ENCODE peak calls at places on chromosome 2, in eight cellular contexts. One of them, this sample, is unnamed.
A peak's percentile ranks its signal among the peaks of the same experiment; 100 is the strongest.

GRCh38 chr2:96083064-96083889 is 33.1 kb downstream of the ADRA2B start:
- DNase-seq in RWPE1: no peak
- DNase-seq in hepatocyte: no peak
- DNase-seq in transverse colon: no peak
- DNase-seq in tibial nerve: no peak
- DNase-seq in GM23248: no peak
- DNase-seq in endothelial cell of umbilical vein: no peak
- DNase-seq in neural progenitor cell: no peak
- DNase-seq in this sample: no peak

GRCh38 chr2:14427982-14428567 is 204.4 kb upstream of the LRATD1 start:
- DNase-seq in RWPE1: no peak
- DNase-seq in hepatocyte: no peak
- DNase-seq in transverse colon: peak; percentile 24
- DNase-seq in tibial nerve: no peak
- DNase-seq in GM23248: peak; percentile 82
- DNase-seq in endothelial cell of umbilical vein: no peak
- DNase-seq in neural progenitor cell: no peak
- DNase-seq in this sample: no peak

GRCh38 chr2:98126061-98126460 is 39.1 kb downstream of the VWA3B start:
- DNase-seq in RWPE1: no peak
- DNase-seq in hepatocyte: no peak
- DNase-seq in transverse colon: no peak
- DNase-seq in tibial nerve: no peak
- DNase-seq in GM23248: peak; percentile 12
- DNase-seq in endothelial cell of umbilical vein: no peak
- DNase-seq in neural progenitor cell: no peak
- DNase-seq in this sample: no peak

GRCh38 chr2:26770986-26771586 is 7.0 kb downstream of the SLC35F6 start:
- DNase-seq in RWPE1: peak; percentile 75
- DNase-seq in hepatocyte: peak; percentile 56
- DNase-seq in transverse colon: peak; percentile 63
- DNase-seq in tibial nerve: peak; percentile 88
- DNase-seq in GM23248: peak; percentile 80
- DNase-seq in endothelial cell of umbilical vein: peak; percentile 69
- DNase-seq in neural progenitor cell: no peak
- DNase-seq in this sample: no peak

GRCh38 chr2:1892529-1893250 is 148.4 kb upstream of the PXDN start:
- DNase-seq in RWPE1: no peak
- DNase-seq in hepatocyte: no peak
- DNase-seq in transverse colon: no peak
- DNase-seq in tibial nerve: no peak
- DNase-seq in GM23248: no peak
- DNase-seq in endothelial cell of umbilical vein: no peak
- DNase-seq in neural progenitor cell: no peak
- DNase-seq in this sample: no peak

GRCh38 chr2:220127311-220127710 is 499.9 kb downstream of the SLC4A3 start:
- DNase-seq in RWPE1: peak; percentile 21
- DNase-seq in hepatocyte: no peak
- DNase-seq in transverse colon: no peak
- DNase-seq in tibial nerve: no peak
- DNase-seq in GM23248: no peak
- DNase-seq in endothelial cell of umbilical vein: no peak
- DNase-seq in neural progenitor cell: no peak
- DNase-seq in this sample: no peak

GRCh38 chr2:11397513-11397912 is 53.1 kb upstream of the ROCK2 start:
- DNase-seq in RWPE1: no peak
- DNase-seq in hepatocyte: no peak
- DNase-seq in transverse colon: no peak
- DNase-seq in tibial nerve: no peak
- DNase-seq in GM23248: peak; percentile 19
- DNase-seq in endothelial cell of umbilical vein: no peak
- DNase-seq in neural progenitor cell: no peak
- DNase-seq in this sample: no peak

GRCh38 chr2:1625281-1626001 is 118.9 kb downstream of the PXDN start:
- DNase-seq in RWPE1: peak; percentile 96
- DNase-seq in hepatocyte: peak; percentile 50
- DNase-seq in transverse colon: no peak
- DNase-seq in tibial nerve: no peak
- DNase-seq in GM23248: peak; percentile 60
- DNase-seq in endothelial cell of umbilical vein: peak; percentile 92
- DNase-seq in neural progenitor cell: peak; percentile 83
- DNase-seq in this sample: peak; percentile 71

GRCh38 chr2:218671077-218671653 is 637 bp downstream of the RNF25 start:
- DNase-seq in RWPE1: peak; percentile 44
- DNase-seq in hepatocyte: peak; percentile 50
- DNase-seq in transverse colon: no peak
- DNase-seq in tibial nerve: no peak
- DNase-seq in GM23248: peak; percentile 75
- DNase-seq in endothelial cell of umbilical vein: peak; percentile 17
- DNase-seq in neural progenitor cell: peak; percentile 26
- DNase-seq in this sample: no peak

GRCh38 chr2:26721267-26722032 is 28.9 kb downstream of the KCNK3 start:
- DNase-seq in RWPE1: no peak
- DNase-seq in hepatocyte: no peak
- DNase-seq in transverse colon: peak; percentile 37
- DNase-seq in tibial nerve: no peak
- DNase-seq in GM23248: no peak
- DNase-seq in endothelial cell of umbilical vein: no peak
- DNase-seq in neural progenitor cell: no peak
- DNase-seq in this sample: no peak

GRCh38 chr2:31227711-31228125 is 6.2 kb upstream of the EHD3 start:
- DNase-seq in RWPE1: no peak
- DNase-seq in hepatocyte: no peak
- DNase-seq in transverse colon: no peak
- DNase-seq in tibial nerve: no peak
- DNase-seq in GM23248: no peak
- DNase-seq in endothelial cell of umbilical vein: no peak
- DNase-seq in neural progenitor cell: no peak
- DNase-seq in this sample: peak; percentile 49

GRCh38 chr2:78861546-78861945 is 164.0 kb upstream of the REG3G start:
- DNase-seq in RWPE1: peak; percentile 13
- DNase-seq in hepatocyte: peak; percentile 28
- DNase-seq in transverse colon: no peak
- DNase-seq in tibial nerve: no peak
- DNase-seq in GM23248: peak; percentile 2
- DNase-seq in endothelial cell of umbilical vein: peak; percentile 33
- DNase-seq in neural progenitor cell: peak; percentile 42
- DNase-seq in this sample: no peak

GRCh38 chr2:91477731-91478672 is 2786.5 kb downstream of the RPIA start:
- DNase-seq in RWPE1: peak; percentile 13
- DNase-seq in hepatocyte: peak; percentile 46
- DNase-seq in transverse colon: no peak
- DNase-seq in tibial nerve: no peak
- DNase-seq in GM23248: peak; percentile 46
- DNase-seq in endothelial cell of umbilical vein: peak; percentile 9
- DNase-seq in neural progenitor cell: peak; percentile 12
- DNase-seq in this sample: peak; percentile 64

DNA sequence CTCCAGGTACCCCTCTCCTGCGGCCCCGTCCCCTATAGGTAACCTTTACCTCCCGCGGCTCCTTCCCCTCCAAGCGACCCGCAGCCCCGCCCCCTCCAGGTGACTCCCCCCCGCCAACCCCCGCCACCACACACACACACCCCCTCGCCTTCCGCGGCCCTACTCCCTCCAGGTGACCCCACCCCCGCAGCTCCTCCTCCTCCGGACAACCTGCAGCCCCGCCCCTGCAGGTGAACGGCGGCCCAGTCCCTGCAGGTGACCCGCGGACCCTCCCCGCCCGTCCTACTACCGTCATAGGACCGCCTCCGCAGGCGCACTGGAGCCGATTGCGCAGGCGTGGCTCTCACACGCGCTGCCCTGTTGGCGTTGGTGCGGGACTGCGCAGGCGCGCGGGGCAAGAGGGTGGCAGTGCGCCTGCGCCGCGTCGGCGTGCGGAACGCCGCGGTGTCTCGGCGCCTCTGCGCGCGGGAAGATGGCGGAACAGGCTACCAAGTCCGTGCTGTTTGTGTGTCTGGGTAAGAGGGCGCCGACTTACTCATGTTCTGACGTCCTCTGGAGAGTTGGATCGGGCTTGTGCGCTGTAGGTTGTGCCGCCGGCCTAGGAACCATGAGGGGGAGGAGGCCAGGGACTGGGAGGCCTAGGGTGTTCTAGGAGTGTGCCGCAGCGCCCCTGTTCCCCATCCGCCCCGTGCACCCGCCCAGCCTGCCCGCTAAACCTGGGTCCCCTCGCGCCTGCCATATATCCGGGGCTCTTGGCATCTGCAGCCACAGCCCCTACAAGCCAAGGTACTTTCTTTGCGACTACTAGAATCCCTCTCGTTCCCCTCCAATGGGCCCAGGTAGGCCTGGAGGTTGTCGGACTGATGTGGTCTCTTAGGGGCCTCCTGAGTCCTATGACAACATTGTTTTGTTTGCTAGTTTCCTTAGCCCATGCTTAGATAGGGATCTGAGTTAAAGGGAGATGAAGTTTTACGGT is at the start of gene ACP1:
- DNase-seq in RWPE1: peak; percentile 99
- DNase-seq in hepatocyte: peak; percentile 99
- DNase-seq in transverse colon: peak; percentile 98
- DNase-seq in tibial nerve: peak; percentile 88
- DNase-seq in GM23248: peak; percentile 98
- DNase-seq in endothelial cell of umbilical vein: peak; percentile 97
- DNase-seq in neural progenitor cell: peak; percentile 98
- DNase-seq in this sample: peak; percentile 90
- H3K27ac ChIP-seq in RWPE1: peak within 1 kb of the TSS; percentile 76
- H3K27ac ChIP-seq in hepatocyte: peak within 1 kb of the TSS; percentile 99
- H3K27ac ChIP-seq in transverse colon: peak within 1 kb of the TSS; percentile 83
- H3K27ac ChIP-seq in tibial nerve: peak within 1 kb of the TSS; percentile 82
- H3K27ac ChIP-seq in GM23248: peak within 1 kb of the TSS; percentile 81
- H3K27ac ChIP-seq in endothelial cell of umbilical vein: peak within 1 kb of the TSS; percentile 42
- H3K27ac ChIP-seq in neural progenitor cell: no peak within 1 kb of the TSS
- H3K27ac ChIP-seq in this sample: peak within 1 kb of the TSS; percentile 86

GRCh38 chr2:191637182-191638078 is 40.5 kb upstream of the NABP1 start:
- DNase-seq in RWPE1: peak; percentile 57
- DNase-seq in hepatocyte: peak; percentile 52
- DNase-seq in transverse colon: no peak
- DNase-seq in tibial nerve: no peak
- DNase-seq in GM23248: peak; percentile 65
- DNase-seq in endothelial cell of umbilical vein: peak; percentile 66
- DNase-seq in neural progenitor cell: no peak
- DNase-seq in this sample: no peak

GRCh38 chr2:191635333-191636234 is 42.4 kb upstream of the NABP1 start:
- DNase-seq in RWPE1: no peak
- DNase-seq in hepatocyte: no peak
- DNase-seq in transverse colon: no peak
- DNase-seq in tibial nerve: no peak
- DNase-seq in GM23248: peak; percentile 85
- DNase-seq in endothelial cell of umbilical vein: no peak
- DNase-seq in neural progenitor cell: no peak
- DNase-seq in this sample: no peak

GRCh38 chr2:191636586-191636985 is 41.4 kb upstream of the NABP1 start:
- DNase-seq in RWPE1: no peak
- DNase-seq in hepatocyte: no peak
- DNase-seq in transverse colon: no peak
- DNase-seq in tibial nerve: no peak
- DNase-seq in GM23248: peak; percentile 6
- DNase-seq in endothelial cell of umbilical vein: no peak
- DNase-seq in neural progenitor cell: no peak
- DNase-seq in this sample: no peak

GRCh38 chr2:191638079-191638801 is 39.7 kb upstream of the NABP1 start:
- DNase-seq in RWPE1: peak; percentile 18
- DNase-seq in hepatocyte: peak; percentile 33
- DNase-seq in transverse colon: no peak
- DNase-seq in tibial nerve: no peak
- DNase-seq in GM23248: no peak
- DNase-seq in endothelial cell of umbilical vein: no peak
- DNase-seq in neural progenitor cell: peak; percentile 22
- DNase-seq in this sample: no peak

GRCh38 chr2:191636235-191636543 is 41.7 kb upstream of the NABP1 start:
- DNase-seq in RWPE1: peak; percentile 42
- DNase-seq in hepatocyte: no peak
- DNase-seq in transverse colon: no peak
- DNase-seq in tibial nerve: no peak
- DNase-seq in GM23248: peak; percentile 87
- DNase-seq in endothelial cell of umbilical vein: no peak
- DNase-seq in neural progenitor cell: no peak
- DNase-seq in this sample: no peak
- H3K27ac ChIP-seq in RWPE1: no peak overlapping the region
- H3K27ac ChIP-seq in hepatocyte: peak overlapping the region; percentile 77
- H3K27ac ChIP-seq in transverse colon: no peak overlapping the region
- H3K27ac ChIP-seq in tibial nerve: peak overlapping the region; percentile 62
- H3K27ac ChIP-seq in GM23248: peak overlapping the region; percentile 96
- H3K27ac ChIP-seq in endothelial cell of umbilical vein: no peak overlapping the region
- H3K27ac ChIP-seq in neural progenitor cell: no peak overlapping the region
- H3K27ac ChIP-seq in this sample: peak overlapping the region; percentile 25

DNA sequence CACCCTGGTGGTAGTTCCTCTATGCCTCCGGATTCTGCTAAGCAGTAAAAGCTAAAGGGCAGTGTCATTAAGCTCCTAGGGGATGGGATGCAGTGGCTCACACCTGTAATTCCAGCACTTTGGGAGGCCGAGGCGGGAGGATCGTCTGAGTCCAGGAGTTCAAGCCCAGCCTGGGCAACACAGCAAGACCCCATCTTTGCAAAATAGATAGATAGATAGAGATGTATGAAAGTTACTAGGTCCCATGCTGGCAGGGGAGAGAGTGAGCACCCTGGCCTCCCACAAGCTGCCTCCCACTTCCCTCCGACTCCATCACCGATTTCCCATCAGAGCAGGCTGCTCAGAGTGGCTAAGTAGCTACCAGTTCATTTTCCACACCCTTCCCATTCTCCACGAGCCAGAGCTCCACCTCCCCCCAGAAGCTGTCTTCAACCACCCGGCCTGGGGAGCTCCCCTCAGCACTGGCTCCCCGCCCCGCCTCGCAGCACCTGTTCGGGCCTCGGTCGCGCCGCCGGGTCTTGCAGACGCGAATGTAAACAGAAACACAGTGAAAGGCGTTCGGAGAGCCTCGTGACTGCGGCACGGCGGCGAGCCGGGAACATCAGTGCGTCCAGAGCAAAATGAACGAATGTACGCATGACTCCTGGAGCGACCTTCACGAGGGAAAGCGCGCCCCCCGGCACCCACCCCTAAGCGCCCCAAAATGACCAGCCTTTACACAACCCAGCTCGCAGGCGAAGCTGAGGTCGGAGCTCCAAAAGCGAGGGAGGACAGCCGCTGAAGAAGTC is 595 bp upstream of the CEP68 start:
- DNase-seq in RWPE1: no peak
- DNase-seq in hepatocyte: peak; percentile 78
- DNase-seq in transverse colon: peak; percentile 77
- DNase-seq in tibial nerve: peak; percentile 27
- DNase-seq in GM23248: no peak
- DNase-seq in endothelial cell of umbilical vein: no peak
- DNase-seq in neural progenitor cell: no peak
- DNase-seq in this sample: peak; percentile 83
- H3K27ac ChIP-seq in RWPE1: peak overlapping the region; percentile 75
- H3K27ac ChIP-seq in hepatocyte: peak overlapping the region; percentile 2
- H3K27ac ChIP-seq in transverse colon: peak overlapping the region; percentile 96
- H3K27ac ChIP-seq in tibial nerve: peak overlapping the region; percentile 79
- H3K27ac ChIP-seq in GM23248: no peak overlapping the region
- H3K27ac ChIP-seq in endothelial cell of umbilical vein: no peak overlapping the region
- H3K27ac ChIP-seq in neural progenitor cell: no peak overlapping the region
- H3K27ac ChIP-seq in this sample: peak overlapping the region; percentile 90

DNA sequence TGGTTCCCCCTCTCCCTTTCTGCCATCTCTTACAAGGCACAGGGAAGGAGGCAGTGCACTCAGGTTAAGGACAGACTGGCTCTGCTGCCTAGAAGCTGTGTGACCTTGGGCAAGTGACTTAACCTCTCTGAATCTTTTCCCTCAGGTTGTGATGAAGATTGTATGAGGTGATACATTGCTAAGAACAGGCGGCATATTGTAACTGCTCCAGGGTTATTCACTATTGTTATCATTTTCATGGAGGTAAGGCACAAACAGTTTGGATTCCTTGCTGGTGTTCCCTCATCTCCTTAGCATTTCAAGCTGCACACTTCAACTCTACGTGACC is 126.6 kb upstream of the CXCR4 start:
- DNase-seq in RWPE1: no peak
- DNase-seq in hepatocyte: no peak
- DNase-seq in transverse colon: no peak
- DNase-seq in tibial nerve: no peak
- DNase-seq in GM23248: no peak
- DNase-seq in endothelial cell of umbilical vein: no peak
- DNase-seq in neural progenitor cell: no peak
- DNase-seq in this sample: no peak
- H3K27ac ChIP-seq in RWPE1: no peak overlapping the region
- H3K27ac ChIP-seq in hepatocyte: no peak overlapping the region
- H3K27ac ChIP-seq in transverse colon: no peak overlapping the region
- H3K27ac ChIP-seq in tibial nerve: no peak overlapping the region
- H3K27ac ChIP-seq in GM23248: no peak overlapping the region
- H3K27ac ChIP-seq in endothelial cell of umbilical vein: no peak overlapping the region
- H3K27ac ChIP-seq in neural progenitor cell: no peak overlapping the region
- H3K27ac ChIP-seq in this sample: no peak overlapping the region

This sample was measured in coronary artery.